ENCODE peak calls at places on chromosome 14, in four cellular contexts. R, L, N and I are unnamed samples.

GRCh38 chr14:68672609-68673285 is 120.1 kb downstream of the ZFP36L1 start:
- DNase-seq in R (no peak), L (no peak), N (no peak), I (no peak)

GRCh38 chr14:54776361-54777001 is 126.1 kb downstream of the GCH1 start:
- DNase-seq in R (no peak), L (no peak), N (no peak), I (no peak)

GRCh38 chr14:69610020-69610858 is 1.2 kb upstream of the SUSD6 start:
- DNase-seq in R (no peak), L (no peak), N (no peak), I (no peak)

GRCh38 chr14:98501836-98502235 is 770.2 kb downstream of the BCL11B start:
- DNase-seq in R (no peak), L (no peak), N (no peak), I (no peak)

GRCh38 chr14:65972891-65973290 is 513.3 kb upstream of the CCDC196 start:
- DNase-seq in R (no peak), L (no peak), N (no peak), I (no peak)

GRCh38 chr14:36659822-36660735 is 1.6 kb upstream of the PAX9 start:
- DNase-seq in R (no peak), L (no peak), N (no peak), I (no peak)

GRCh38 chr14:100713720-100714119 is 13.0 kb upstream of the DLK1 start:
- DNase-seq in R (no peak), L (no peak), N (no peak), I (no peak)

GRCh38 chr14:90664911-90665695 is 151.1 kb downstream of the TTC7B start:
- DNase-seq in R (no peak), L (no peak), N (no peak), I (no peak)

GRCh38 chr14:35229495-35230089 is 62.6 kb upstream of the PSMA6 start:
- DNase-seq in R (no peak), L (no peak), N (no peak), I (no peak)

GRCh38 chr14:68283378-68284123 is 464.0 kb downstream of the RAD51B start:
- DNase-seq in R (no peak), L (peak; percentile 13), N (no peak), I (no peak)

DNA sequence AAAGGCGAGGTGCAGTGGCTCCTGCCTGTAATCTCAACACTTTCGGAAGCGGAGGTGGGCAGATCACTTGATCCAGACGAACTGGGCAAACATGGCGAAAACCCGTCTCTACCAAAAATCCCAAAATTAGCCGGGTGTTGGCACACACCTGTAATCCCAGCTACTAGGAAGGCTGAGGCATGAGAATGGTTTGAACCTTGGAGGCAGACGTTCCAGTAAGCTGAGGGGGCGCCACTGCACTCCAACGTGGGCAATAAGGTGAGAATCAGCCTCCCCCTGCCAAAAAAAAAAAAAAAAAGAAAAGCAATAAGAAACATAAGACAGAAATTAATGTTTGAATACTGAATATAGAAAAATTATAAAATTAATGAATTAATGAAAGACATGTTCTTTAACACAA is 928.7 kb downstream of the LRFN5 start:
- DNase-seq in R (no peak), L (no peak), N (no peak), I (no peak)
- H3K9me3 ChIP-seq in R (no peaks in the 10 kb centered on the region), L (no peaks in the 10 kb centered on the region), N (no peaks in the 10 kb centered on the region), I (peaks cover 3% of the 10 kb centered on the region)

DNA sequence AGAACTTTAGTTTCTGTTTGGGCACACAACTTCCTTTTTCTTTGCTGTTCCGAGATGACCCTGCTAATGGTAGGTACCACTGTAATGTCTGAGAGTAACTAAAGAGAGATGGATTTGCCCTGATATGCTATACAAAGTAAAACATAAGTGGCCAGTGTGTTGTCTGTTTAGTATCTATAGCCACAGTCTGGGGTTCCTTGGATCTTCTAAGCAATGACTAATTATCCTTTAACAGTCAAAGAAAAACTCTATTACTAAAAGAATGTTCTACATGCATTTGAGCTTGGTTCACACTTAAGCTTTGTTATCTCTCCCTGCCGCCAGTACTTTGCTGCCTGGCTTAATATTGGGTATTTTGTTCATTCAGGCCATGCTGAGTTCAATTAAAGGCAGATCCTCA is 1051.9 kb upstream of the FLRT2 start:
- DNase-seq in R (no peak), L (no peak), N (no peak), I (no peak)
- H3K9me3 ChIP-seq in R (no peaks in the 10 kb centered on the region), L (no peaks in the 10 kb centered on the region), N (no peaks in the 10 kb centered on the region), I (no peaks in the 10 kb centered on the region)

GRCh38 chr14:80105488-80105994 is 105.8 kb downstream of the DIO2 start:
- DNase-seq in R (no peak), L (no peak), N (no peak), I (no peak)

GRCh38 chr14:80109055-80109454 is 102.2 kb downstream of the DIO2 start:
- DNase-seq in R (no peak), L (no peak), N (no peak), I (no peak)

GRCh38 chr14:80108430-80108829 is 102.9 kb downstream of the DIO2 start:
- DNase-seq in R (no peak), L (no peak), N (no peak), I (no peak)

GRCh38 chr14:80116157-80116556 is 95.1 kb downstream of the DIO2 start:
- DNase-seq in R (no peak), L (no peak), N (no peak), I (no peak)

GRCh38 chr14:80110721-80111120 is 100.6 kb downstream of the DIO2 start:
- DNase-seq in R (no peak), L (no peak), N (no peak), I (no peak)
- H3K9me3 ChIP-seq in R (no peaks in the 10 kb centered on the region), L (no peaks in the 10 kb centered on the region), N (no peaks in the 10 kb centered on the region), I (no peaks in the 10 kb centered on the region)

GRCh38 chr14:27727371-27727770 is 1039.2 kb upstream of the FOXG1 start:
- DNase-seq in R (no peak), L (no peak), N (no peak), I (no peak)

GRCh38 chr14:27725482-27725881 is 1041.1 kb upstream of the FOXG1 start:
- DNase-seq in R (no peak), L (no peak), N (no peak), I (no peak)

DNA sequence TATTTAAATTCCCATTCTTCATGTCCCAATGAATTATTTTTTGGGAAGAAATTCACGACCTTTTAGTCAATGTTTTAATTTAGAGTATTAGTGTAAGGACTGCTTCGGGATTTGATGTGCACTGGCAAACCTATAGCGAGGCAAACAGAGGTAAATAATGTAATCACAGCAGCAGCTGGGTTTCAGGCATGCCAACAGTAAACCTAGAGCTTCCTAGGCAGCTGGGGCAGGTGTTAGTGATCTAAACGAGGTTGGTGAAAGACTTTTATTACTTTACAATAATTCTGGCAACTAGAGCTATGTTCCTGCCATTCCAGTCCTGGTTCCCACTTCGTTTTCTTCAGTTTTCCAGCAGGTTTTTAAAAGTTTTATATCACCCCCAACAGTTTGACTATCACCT is 1036.4 kb upstream of the FOXG1 start:
- DNase-seq in R (no peak), L (no peak), N (no peak), I (no peak)
- H3K9me3 ChIP-seq in R (no peaks in the 10 kb centered on the region), L (no peaks in the 10 kb centered on the region), N (no peaks in the 10 kb centered on the region), I (no peaks in the 10 kb centered on the region)

DNA sequence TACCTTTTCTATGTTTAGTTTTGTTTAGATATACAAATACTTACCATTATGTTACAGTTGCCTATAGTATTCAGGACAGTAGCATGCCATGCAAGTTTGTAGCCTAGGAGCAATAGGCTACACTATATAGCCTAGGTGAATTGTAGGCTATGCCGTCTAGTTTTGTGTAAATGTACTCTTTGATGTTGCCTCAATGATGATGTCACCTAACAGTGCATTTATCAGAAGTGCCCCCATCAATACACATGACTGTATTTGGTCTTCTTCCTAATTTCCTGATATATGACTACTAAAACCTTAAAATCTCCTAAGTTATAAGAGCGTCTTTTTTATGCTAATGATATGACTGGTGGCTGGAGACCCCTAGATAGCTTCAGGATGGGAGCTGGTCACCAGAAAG is 394.4 kb upstream of the STXBP6 start:
- DNase-seq in R (no peak), L (no peak), N (no peak), I (no peak)
- H3K9me3 ChIP-seq in R (no peaks in the 10 kb centered on the region), L (no peaks in the 10 kb centered on the region), N (no peaks in the 10 kb centered on the region), I (no peaks in the 10 kb centered on the region)